ENCODE peak calls at places on chromosomes 13 and 19, in four cellular contexts. C, Y, N and U are unnamed samples.

GRCh38 chr13:79589605-79590511 is 108.9 kb downstream of the NDFIP2 start:
- DNase-seq in C (peak; percentile 14), Y (no peak), N (no peak), U (no peak)

GRCh38 chr13:54415753-54416366 is 1387.2 kb downstream of the OLFM4 start:
- DNase-seq in C (no peak), Y (no peak), N (no peak), U (no peak)

GRCh38 chr19:47324502-47324901 is 7.5 kb upstream of the C5AR2 start:
- DNase-seq in C (no peak), Y (no peak), N (no peak), U (no peak)

GRCh38 chr13:20609145-20609544 is 42.2 kb downstream of the IFT88 start:
- DNase-seq in C (peak; percentile 32), Y (no peak), N (no peak), U (no peak)

GRCh38 chr13:52615817-52616216 is 26.4 kb upstream of the HNRNPA1L2 start:
- DNase-seq in C (no peak), Y (no peak), N (no peak), U (no peak)

GRCh38 chr19:34269968-34270621 is 15.7 kb downstream of the GARRE1 start:
- DNase-seq in C (peak; percentile 56), Y (no peak), N (peak; percentile 24), U (no peak)

GRCh38 chr19:21835429-21835809 is 563 bp downstream of the ZNF43 start:
- DNase-seq in C (no peak), Y (no peak), N (no peak), U (no peak)

GRCh38 chr19:31110331-31110730 is 238.9 kb downstream of the TSHZ3 start:
- DNase-seq in C (peak; percentile 78), Y (no peak), N (peak; percentile 23), U (no peak)

GRCh38 chr19:16326401-16327130 is 1.9 kb downstream of the KLF2 start:
- DNase-seq in C (no peak), Y (no peak), N (no peak), U (no peak)